ENCODE peak calls at places on chromosomes 2 and 18, in five cellular contexts. E is adrenal gland, Y is keratinocyte, Q is breast epithelium, L is psoas muscle. O is an unnamed sample.

GRCh38 chr2:62568074-62568473 is 62.1 kb upstream of the TMEM17 start:
- DNase-seq in Q (no peak), E (peak; percentile 32), L (no peak), Y (no peak), O (no peak)

GRCh38 chr2:111975819-111976218 is 77.4 kb downstream of the MERTK start:
- DNase-seq in L (no peak), Q (no peak), Y (no peak), E (no peak), O (no peak)

GRCh38 chr2:20309001-20309400 is 41.6 kb downstream of the PUM2 start:
- DNase-seq in Y (no peak), Q (no peak), L (no peak), E (no peak), O (no peak)

GRCh38 chr2:106724301-106724794 is 161.6 kb downstream of the ST6GAL2 start:
- DNase-seq in Q (no peak), Y (no peak), L (no peak), E (no peak), O (no peak)

GRCh38 chr2:196821195-196821594 is 12.0 kb upstream of the C2orf66 start:
- DNase-seq in E (no peak), L (no peak), Y (no peak), Q (no peak), O (no peak)

GRCh38 chr2:28952806-28953190 is 28.3 kb upstream of the TOGARAM2 start:
- DNase-seq in L (no peak), Q (no peak), Y (no peak), E (no peak), O (no peak)

GRCh38 chr2:96788393-96789244 is 27.4 kb upstream of the CNNM3 start:
- DNase-seq in E (peak; percentile 68), L (peak; percentile 70), Y (no peak), Q (peak; percentile 57), O (peak; percentile 56)

GRCh38 chr2:132581917-132582316 is 88.1 kb downstream of the LYPD1 start:
- DNase-seq in Q (no peak), L (no peak), E (no peak), Y (peak; percentile 32), O (no peak)

GRCh38 chr2:215771241-215771640 is 242.1 kb downstream of the MREG start:
- DNase-seq in E (no peak), Y (no peak), L (no peak), Q (no peak), O (no peak)

GRCh38 chr2:168490015-168490874 is 34.2 kb downstream of the CERS6 start:
- DNase-seq in Y (no peak), Q (no peak), E (peak; percentile 12), L (no peak), O (no peak)

GRCh38 chr2:218655751-218656150 is 3.7 kb downstream of the ZNF142 start:
- DNase-seq in E (no peak), Q (no peak), L (peak; percentile 57), Y (no peak), O (no peak)

GRCh38 chr2:144132357-144132756 is 387.6 kb downstream of the ZEB2 start:
- DNase-seq in L (no peak), Q (no peak), Y (peak; percentile 44), E (no peak), O (no peak)

GRCh38 chr2:27150639-27151230 is 1.9 kb downstream of the TCF23 start:
- DNase-seq in E (no peak), L (no peak), Y (no peak), Q (no peak), O (no peak)

GRCh38 chr18:5584751-5585417 is 41.1 kb upstream of the EPB41L3 start:
- DNase-seq in E (no peak), L (no peak), Q (no peak), Y (peak; percentile 32), O (no peak)

GRCh38 chr2:12549641-12550040 is 167.1 kb upstream of the TRIB2 start:
- DNase-seq in Y (no peak), E (no peak), Q (no peak), L (no peak), O (no peak)

GRCh38 chr18:56702946-56703345 is 51.8 kb downstream of the WDR7 start:
- DNase-seq in E (peak; percentile 45), Y (no peak), Q (no peak), L (no peak), O (no peak)

GRCh38 chr2:95208101-95208500 is 780 bp downstream of the ZNF892 start:
- DNase-seq in Y (peak; percentile 21), Q (no peak), E (no peak), L (no peak), O (no peak)

GRCh38 chr2:234378440-234378839 is 118.4 kb downstream of the ARL4C start:
- DNase-seq in L (no peak), Y (no peak), E (no peak), Q (no peak), O (no peak)

GRCh38 chr2:8478133-8478793 is 203.6 kb upstream of the ID2 start:
- DNase-seq in Q (peak; percentile 47), L (no peak), E (no peak), Y (no peak), O (no peak)

GRCh38 chr18:26252411-26252810 is 26.2 kb downstream of the TAF4B start:
- DNase-seq in L (no peak), Y (no peak), Q (no peak), E (no peak), O (no peak)

GRCh38 chr2:221258464-221258863 is 313.6 kb downstream of the EPHA4 start:
- DNase-seq in Y (no peak), E (no peak), L (no peak), Q (no peak), O (no peak)

GRCh38 chr2:227462972-227463931 is 8.7 kb upstream of the AGFG1 start:
- DNase-seq in L (no peak), E (no peak), Y (no peak), Q (no peak), O (no peak)

GRCh38 chr18:63444567-63444966 is 22.3 kb upstream of the VPS4B start:
- DNase-seq in L (no peak), E (no peak), Y (no peak), Q (no peak), O (no peak)

GRCh38 chr2:30300456-30301221 is 69.3 kb downstream of the LBH start:
- DNase-seq in E (peak; percentile 8), Y (no peak), Q (no peak), L (no peak), O (no peak)

GRCh38 chr18:26133652-26134051 is at the start of gene PSMA8:
- DNase-seq in Y (no peak), L (peak; percentile 38), E (peak; percentile 2), Q (no peak), O (no peak)

GRCh38 chr2:203936535-203936934 is at the start of gene ICOS:
- DNase-seq in Q (no peak), E (no peak), Y (no peak), L (no peak), O (no peak)

GRCh38 chr18:28682912-28683311 is 506.0 kb upstream of the CDH2 start:
- DNase-seq in E (no peak), L (no peak), Y (no peak), Q (no peak), O (no peak)

GRCh38 chr18:58316400-58316942 is 272.4 kb downstream of the NEDD4L start:
- DNase-seq in L (no peak), E (no peak), Y (no peak), Q (no peak), O (no peak)
- H3K27ac ChIP-seq in L (peak overlapping the region; percentile 27), E (peak overlapping the region; percentile 85), Y (peak overlapping the region; percentile 70), Q (peak overlapping the region; percentile 70), O (peak overlapping the region; percentile 76)

GRCh38 chr18:7567487-7568425 is 640 bp downstream of the PTPRM start:
- DNase-seq in L (peak; percentile 62), E (peak; percentile 74), Y (no peak), Q (peak; percentile 59), O (no peak)

GRCh38 chr18:7565677-7566076 is 1.4 kb upstream of the PTPRM start:
- DNase-seq in Q (no peak), E (no peak), L (no peak), Y (no peak), O (no peak)

GRCh38 chr18:7566244-7566586 is 901 bp upstream of the PTPRM start:
- DNase-seq in Q (no peak), L (no peak), E (no peak), Y (no peak), O (no peak)

GRCh38 chr18:7566587-7567486 is at the start of gene PTPRM:
- DNase-seq in Y (no peak), E (peak; percentile 87), Q (peak; percentile 78), L (peak; percentile 94), O (peak; percentile 66)

DNA sequence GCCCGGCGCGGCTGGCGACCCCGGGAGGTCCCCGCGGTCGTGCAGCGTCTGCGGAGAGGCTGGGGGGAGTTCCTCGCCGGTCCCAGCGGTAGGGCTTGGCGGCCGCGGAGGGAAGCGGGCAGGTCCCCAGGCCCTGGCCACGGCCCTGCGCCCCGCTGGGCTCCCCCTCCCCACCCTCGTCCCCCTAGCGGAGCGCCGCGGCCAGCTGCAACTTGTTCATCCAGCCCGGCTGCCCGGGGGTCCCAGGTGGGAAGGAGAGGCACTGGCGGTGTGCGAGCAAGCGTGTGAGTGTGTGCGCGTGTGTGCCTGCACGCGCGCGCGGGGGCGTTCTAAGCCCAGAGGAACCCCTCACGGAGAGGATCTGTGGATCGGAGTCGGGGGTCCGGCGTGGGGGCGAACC is 1.3 kb downstream of the PTPRM start:
- DNase-seq in Y (no peak), Q (no peak), L (peak; percentile 45), E (peak; percentile 23), O (no peak)
- TF ChIP-seq CTCF in Y (peak; percentile 63), Q (no peak), L (no peak), E (no peak), O (peak; percentile 22)

GRCh38 chr2:10056439-10056838 is 13.1 kb downstream of the KLF11 start:
- DNase-seq in Y (no peak), Q (no peak), E (no peak), L (no peak), O (no peak)

GRCh38 chr2:10059016-10059351 is 15.6 kb downstream of the KLF11 start:
- DNase-seq in L (no peak), Y (no peak), E (no peak), Q (no peak), O (no peak)

GRCh38 chr2:10058251-10059015 is 15.1 kb downstream of the KLF11 start:
- DNase-seq in L (no peak), Y (no peak), E (no peak), Q (no peak), O (no peak)

GRCh38 chr2:10059552-10060335 is 16.4 kb downstream of the KLF11 start:
- DNase-seq in Y (no peak), E (no peak), L (no peak), Q (no peak), O (no peak)

GRCh38 chr2:10057231-10058107 is 14.1 kb downstream of the KLF11 start:
- DNase-seq in Y (peak; percentile 84), L (peak; percentile 58), Q (no peak), E (peak; percentile 61), O (no peak)
- H3K4me3 ChIP-seq in Y (peak overlapping the region; percentile 57), L (peak overlapping the region; percentile 2), Q (peak overlapping the region; percentile 38), E (no peak overlapping the region), O (peak overlapping the region; percentile 4)

GRCh38 chr2:46982356-46983064 is 66.9 kb upstream of the MCFD2 start:
- DNase-seq in E (no peak), Q (no peak), Y (no peak), L (no peak), O (no peak)

GRCh38 chr2:46983065-46983801 is 67.6 kb upstream of the MCFD2 start:
- DNase-seq in L (no peak), Y (no peak), E (peak; percentile 44), Q (no peak), O (no peak)

GRCh38 chr2:46985512-46985911 is 69.9 kb upstream of the MCFD2 start:
- DNase-seq in Q (no peak), Y (no peak), E (peak; percentile 72), L (peak; percentile 46), O (no peak)

GRCh38 chr2:46984034-46984433 is 68.4 kb upstream of the MCFD2 start:
- DNase-seq in Y (no peak), E (no peak), L (no peak), Q (no peak), O (no peak)

GRCh38 chr2:46984642-46985476 is 69.3 kb upstream of the MCFD2 start:
- DNase-seq in L (peak; percentile 80), E (peak; percentile 87), Y (peak; percentile 91), Q (no peak), O (no peak)
- H3K27ac ChIP-seq in L (peak overlapping the region; percentile 67), E (peak overlapping the region; percentile 89), Y (peak overlapping the region; percentile 89), Q (peak overlapping the region; percentile 93), O (peak overlapping the region; percentile 99)